ENCODE peak calls at places on chromosome 2, in ten cellular contexts. B, L, F, J, M, U, Z, Y, Q and D are unnamed samples.

GRCh38 chr2:29920130-29920577 is 1.2 kb downstream of the ALK start:
- DNase-seq in B (peak), L (peak), Z (peak), Y (peak), J (no peak), U (peak), Q (peak), F (peak), M (peak), D (peak)

GRCh38 chr2:235592430-235592829 is 98.6 kb downstream of the AGAP1 start:
- DNase-seq in L (no peak), U (no peak), Y (no peak), B (no peak), J (no peak), F (peak), Z (no peak), M (no peak), Q (no peak), D (no peak)

GRCh38 chr2:230787101-230787500 is 74.5 kb downstream of the CAB39 start:
- DNase-seq in L (no peak), F (no peak), J (no peak), B (no peak), Z (no peak), M (no peak), Q (no peak), Y (no peak), U (no peak), D (no peak)

GRCh38 chr2:201654611-201655384 is 11.5 kb upstream of the TMEM237 start:
- DNase-seq in Y (no peak), J (peak), M (no peak), U (no peak), L (no peak), B (no peak), Z (no peak), F (peak), Q (no peak), D (no peak)

GRCh38 chr2:108918156-108918845 is 70.7 kb downstream of the EDAR start:
- DNase-seq in L (peak), U (no peak), M (no peak), Q (no peak), Y (no peak), Z (peak), F (no peak), B (no peak), J (no peak), D (no peak)

GRCh38 chr2:71995067-71995665 is 152.5 kb downstream of the CYP26B1 start:
- DNase-seq in Q (no peak), F (no peak), B (no peak), M (no peak), Y (no peak), U (no peak), J (peak), Z (no peak), L (no peak), D (no peak)

GRCh38 chr2:62014102-62014501 is 108.6 kb downstream of the COMMD1 start:
- DNase-seq in M (peak), L (no peak), Y (no peak), J (peak), U (peak), Q (peak), B (no peak), F (peak), Z (no peak), D (no peak)

GRCh38 chr2:110105608-110106467 is 9.8 kb downstream of the MALL start:
- DNase-seq in B (no peak), U (no peak), F (peak), M (no peak), L (peak), Y (no peak), Z (peak), Q (no peak), J (peak), D (no peak)

GRCh38 chr2:20067992-20068727 is 16.7 kb upstream of the LAPTM4A start:
- DNase-seq in F (peak), J (peak), L (no peak), Y (no peak), B (no peak), Z (no peak), Q (no peak), M (no peak), U (no peak), D (no peak)

GRCh38 chr2:28352104-28352503 is 40.6 kb upstream of the FOSL2 start:
- DNase-seq in Z (no peak), Q (no peak), B (no peak), M (no peak), U (peak), F (no peak), Y (no peak), J (no peak), L (no peak), D (no peak)

GRCh38 chr2:46737577-46737976 is 178.0 kb downstream of the MCFD2 start:
- DNase-seq in Q (no peak), B (no peak), U (no peak), M (no peak), L (no peak), F (peak), Z (no peak), J (peak), Y (no peak), D (no peak)

GRCh38 chr2:160224060-160224459 is 24.0 kb upstream of the ITGB6 start:
- DNase-seq in L (no peak), Z (no peak), Q (no peak), B (no peak), Y (no peak), M (no peak), J (peak), F (peak), U (no peak), D (no peak)

GRCh38 chr2:176297067-176297466 is 27.8 kb downstream of the MTX2 start:
- DNase-seq in B (no peak), F (no peak), Q (no peak), U (no peak), L (no peak), J (no peak), Y (no peak), M (no peak), Z (no peak), D (no peak)

GRCh38 chr2:195984951-195985726 is 83.5 kb downstream of the DNAH7 start:
- DNase-seq in B (no peak), L (no peak), J (no peak), M (no peak), Q (no peak), U (no peak), Z (no peak), Y (no peak), F (peak), D (no peak)

GRCh38 chr2:240688563-240688919 is 3.1 kb upstream of the AQP12A start:
- DNase-seq in U (no peak), M (no peak), B (no peak), F (no peak), L (no peak), Z (no peak), J (no peak), Q (no peak), Y (no peak), D (no peak)

GRCh38 chr2:100126897-100127401 is 15.4 kb downstream of the AFF3 start:
- DNase-seq in B (no peak), Z (no peak), F (no peak), J (no peak), L (no peak), Q (no peak), Y (no peak), M (no peak), U (no peak), D (no peak)

GRCh38 chr2:130337735-130338325 is 4.9 kb upstream of the IMP4 start:
- DNase-seq in B (no peak), L (peak), U (no peak), Z (no peak), M (no peak), F (peak), J (peak), Y (no peak), Q (no peak), D (no peak)

GRCh38 chr2:238039985-238040384 is 20.8 kb upstream of the SCLY start:
- DNase-seq in Z (no peak), Y (no peak), L (no peak), F (no peak), U (no peak), Q (no peak), B (no peak), J (no peak), M (no peak), D (no peak)

GRCh38 chr2:170530284-170530745 is 184.8 kb upstream of the SP5 start:
- DNase-seq in Y (no peak), B (no peak), U (peak), Q (peak), Z (no peak), J (peak), L (peak), F (peak), M (peak), D (no peak)

GRCh38 chr2:111119004-111119846 is 1.5 kb upstream of the BCL2L11 start:
- DNase-seq in B (peak), F (no peak), U (peak), Z (no peak), Q (no peak), M (no peak), J (no peak), Y (peak), L (peak), D (peak)

GRCh38 chr2:10141736-10142639 is 19.4 kb downstream of the RRM2 start:
- DNase-seq in F (no peak), J (no peak), L (peak), Z (peak), Y (no peak), M (no peak), U (no peak), B (peak), Q (peak), D (no peak)

GRCh38 chr2:111946294-111947114 is 48.1 kb downstream of the MERTK start:
- DNase-seq in B (no peak), J (peak), F (peak), U (no peak), L (no peak), M (peak), Q (peak), Z (no peak), Y (no peak), D (no peak)

GRCh38 chr2:88627856-88628568 is 748 bp upstream of the EIF2AK3 start:
- DNase-seq in Y (peak), B (peak), F (peak), U (peak), Q (peak), Z (peak), J (peak), L (peak), M (peak), D (no peak)

GRCh38 chr2:205461678-205462665 is 220.3 kb upstream of the NRP2 start:
- DNase-seq in B (no peak), U (no peak), Q (no peak), Z (no peak), Y (no peak), J (peak), F (peak), M (no peak), L (no peak), D (no peak)

GRCh38 chr2:20465716-20466391 is 19.0 kb downstream of the RHOB start:
- DNase-seq in J (no peak), F (no peak), Y (no peak), U (no peak), Z (peak), Q (no peak), B (no peak), L (no peak), M (peak), D (no peak)

DNA sequence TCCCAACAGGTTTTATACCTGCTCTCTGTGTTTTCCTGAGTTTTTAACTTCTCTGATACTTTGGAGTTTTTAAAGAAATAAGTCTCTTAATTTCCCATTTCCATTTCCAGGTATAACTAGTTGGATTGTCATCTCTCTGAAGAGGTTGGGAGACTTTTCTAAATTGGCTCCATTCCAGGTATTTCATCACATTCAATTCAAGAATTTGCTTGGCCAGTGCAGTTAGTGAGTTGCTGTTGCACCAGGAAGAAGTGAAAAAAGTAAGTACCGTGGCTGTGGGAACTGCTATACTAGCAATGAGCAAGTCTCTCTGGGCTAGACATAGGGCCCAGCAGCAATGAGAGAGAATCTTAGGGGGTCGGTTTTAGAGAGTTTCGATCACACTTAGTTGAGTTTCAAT is 894.5 kb downstream of the BCL11A start:
- DNase-seq in J (no peak), Z (no peak), M (no peak), Q (no peak), F (no peak), U (no peak), B (no peak), L (no peak), Y (no peak), D (no peak)
- H3K4me3 ChIP-seq in J (no peak), Z (no peak), M (no peak), Q (no peak), F (no peak), U (no peak), B (no peak), L (no peak), Y (no peak), D (no peak)

GRCh38 chr2:60883896-60884295 is 2.5 kb downstream of the REL start:
- DNase-seq in L (no peak), U (no peak), J (no peak), Y (no peak), M (no peak), Z (no peak), Q (no peak), B (no peak), F (no peak), D (no peak)
- H3K27ac ChIP-seq in L (no peak), U (peak), J (no peak), Y (peak), M (peak), Z (peak), Q (no peak), B (peak), F (no peak), D (peak)

GRCh38 chr2:153871231-153872221 is at the start of gene GALNT13:
- DNase-seq in M (peak), Y (no peak), J (no peak), U (peak), Z (peak), L (peak), F (peak), Q (peak), B (no peak), D (no peak)

GRCh38 chr2:153875801-153876466 is 4.2 kb downstream of the GALNT13 start:
- DNase-seq in L (no peak), Q (no peak), F (no peak), U (no peak), M (no peak), Y (no peak), J (no peak), Z (no peak), B (no peak), D (no peak)

GRCh38 chr2:153870308-153870707 is 1.4 kb upstream of the GALNT13 start:
- DNase-seq in Z (no peak), Q (no peak), L (no peak), M (no peak), U (no peak), J (no peak), B (no peak), F (no peak), Y (no peak), D (no peak)

GRCh38 chr2:153873062-153874048 is 1.6 kb downstream of the GALNT13 start:
- DNase-seq in M (no peak), B (no peak), Q (no peak), Z (peak), L (peak), U (no peak), F (no peak), J (no peak), Y (no peak), D (no peak)

DNA sequence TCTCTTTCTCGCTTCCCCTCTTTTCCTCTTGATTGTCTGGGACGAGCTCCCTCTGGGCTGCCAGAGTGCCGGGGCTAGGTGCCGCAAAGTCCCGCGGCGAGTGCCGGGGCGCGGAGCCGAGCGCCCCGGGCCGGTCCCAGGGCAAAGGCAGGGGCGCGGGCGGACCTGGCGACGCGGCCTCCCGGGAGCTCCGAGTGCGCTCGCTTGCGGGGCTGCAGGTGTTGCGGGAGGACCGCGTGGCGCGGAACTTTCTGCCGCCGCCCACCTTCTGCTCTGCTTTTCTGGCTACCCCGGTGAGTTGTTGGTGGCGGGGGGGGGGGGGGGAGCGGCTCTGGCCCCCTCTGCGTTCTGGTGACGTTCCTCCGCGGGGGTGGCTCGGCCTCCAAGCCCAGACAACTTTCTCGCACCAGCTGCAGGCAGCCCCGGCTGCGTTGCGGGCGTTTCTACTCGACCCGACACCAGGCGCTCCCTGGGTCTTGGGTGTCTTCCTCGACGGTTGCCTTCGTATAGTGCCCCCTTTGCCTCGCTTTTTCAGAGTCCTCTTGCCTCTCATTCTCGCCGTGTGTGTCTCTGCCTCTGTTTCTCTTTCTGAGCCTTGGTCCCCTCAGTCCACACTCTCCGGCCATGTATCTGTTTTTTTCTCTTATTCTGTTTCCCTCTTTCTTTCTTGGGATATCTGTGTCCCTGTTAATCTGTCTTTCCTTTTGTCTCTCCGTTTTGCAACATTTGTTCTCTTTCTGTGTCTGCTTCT is 764 bp downstream of the GALNT13 start:
- DNase-seq in F (no peak), Q (no peak), B (no peak), Y (no peak), L (peak), U (no peak), Z (peak), M (no peak), J (no peak), D (no peak)
- H3K4me3 ChIP-seq in F (peak), Q (no peak), B (no peak), Y (no peak), L (peak), U (peak), Z (peak), M (peak), J (no peak), D (no peak)

GRCh38 chr2:225566798-225567197 is 167.3 kb downstream of the NYAP2 start:
- DNase-seq in J (no peak), F (no peak), B (no peak), Y (no peak), Z (no peak), U (no peak), Q (no peak), M (no peak), L (no peak), D (no peak)
- H3K27ac ChIP-seq in J (no peak), F (no peak), B (no peak), Y (no peak), Z (no peak), U (no peak), Q (no peak), M (no peak), L (no peak), D (no peak)

GRCh38 chr2:119338826-119339561 is 27.6 kb downstream of the C2orf76 start:
- DNase-seq in U (no peak), Z (no peak), Y (peak), J (no peak), F (no peak), B (peak), Q (no peak), L (no peak), M (no peak), D (peak)
- H3K4me3 ChIP-seq in U (no peak), Z (no peak), Y (no peak), J (no peak), F (no peak), B (no peak), Q (no peak), L (peak), M (no peak), D (peak)

GRCh38 chr2:224909885-224910517 is 132.3 kb downstream of the DOCK10 start:
- DNase-seq in B (no peak), Z (no peak), Y (peak), F (peak), Q (peak), J (peak), M (peak), L (no peak), U (peak), D (no peak)

GRCh38 chr2:224908820-224909219 is 133.4 kb downstream of the DOCK10 start:
- DNase-seq in Z (no peak), Q (no peak), B (no peak), U (no peak), J (no peak), L (no peak), Y (no peak), M (no peak), F (no peak), D (no peak)

GRCh38 chr2:224915126-224915525 is 127.1 kb downstream of the DOCK10 start:
- DNase-seq in L (no peak), B (no peak), M (no peak), J (peak), F (no peak), Z (no peak), Q (no peak), Y (no peak), U (no peak), D (no peak)

DNA sequence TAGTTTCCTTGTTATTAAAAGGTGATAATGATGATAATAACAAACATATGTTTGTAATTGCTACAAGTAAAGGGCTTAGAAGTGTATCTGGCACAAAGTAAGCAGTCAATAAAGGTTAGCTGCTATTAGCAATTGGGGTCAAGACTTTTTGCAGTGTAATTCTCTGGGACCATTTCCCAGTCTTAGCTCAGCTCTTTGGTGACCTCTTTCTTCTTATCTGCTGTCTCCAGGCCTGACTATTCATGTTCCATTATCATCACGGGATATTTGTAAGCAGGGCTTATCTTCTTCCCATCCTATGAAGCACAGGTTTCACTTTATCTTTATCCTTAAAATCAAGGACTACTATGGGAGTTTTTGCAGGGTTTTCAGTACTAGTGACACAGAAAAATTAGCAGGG is 131.7 kb downstream of the DOCK10 start:
- DNase-seq in Z (no peak), M (no peak), U (no peak), Y (no peak), J (peak), Q (no peak), B (no peak), F (peak), L (no peak), D (no peak)
- H3K27ac ChIP-seq in Z (no peak), M (peak), U (peak), Y (no peak), J (no peak), Q (peak), B (no peak), F (no peak), L (peak), D (peak)